ENCODE peak calls at places on chromosomes 13 and 19, in six cellular contexts. U is HCT116, Z is HepG2, Q is H1, P is K562, A is GM12878. O is an unnamed sample.
A peak's percentile ranks its signal among the peaks of the same experiment; 100 is the strongest.

GRCh38 chr13:34349091-34349722 is 531.3 kb downstream of the RFC3 start:
- DNase-seq in A (no peak), Z (no peak), Q (no peak), U (no peak), P (no peak), O (no peak)

GRCh38 chr13:111561091-111561778 is 240.8 kb downstream of the TEX29 start:
- DNase-seq in Z (no peak), Q (no peak), P (no peak), U (no peak), A (no peak), O (no peak)

GRCh38 chr19:10226376-10227214 is 4.5 kb downstream of the S1PR2 start:
- DNase-seq in Q (no peak), P (peak; percentile 31), U (no peak), Z (no peak), A (no peak), O (no peak)

GRCh38 chr19:51810228-51810627 is 15.3 kb downstream of the FPR3 start:
- DNase-seq in U (no peak), P (no peak), Q (no peak), A (no peak), Z (peak; percentile 68), O (no peak)

GRCh38 chr19:39144487-39145071 is 19.0 kb downstream of the PAK4 start:
- DNase-seq in P (no peak), U (no peak), Z (no peak), Q (no peak), A (no peak), O (no peak)

GRCh38 chr19:38658462-38659306 is 11.2 kb downstream of the ACTN4 start:
- DNase-seq in A (no peak), P (no peak), Q (no peak), U (peak; percentile 83), Z (peak; percentile 95), O (no peak)

GRCh38 chr13:57631607-57632275 is at the start of gene PCDH17:
- DNase-seq in Z (no peak), Q (no peak), U (no peak), A (no peak), P (no peak), O (no peak)

GRCh38 chr13:73658639-73659038 is 475.6 kb downstream of the KLF12 start:
- DNase-seq in Z (no peak), A (no peak), Q (no peak), P (no peak), U (no peak), O (no peak)

GRCh38 chr13:27704681-27705080 is 83.0 kb downstream of the POLR1D start:
- DNase-seq in Q (no peak), U (no peak), P (no peak), Z (no peak), A (peak; percentile 1), O (no peak)

GRCh38 chr13:27713767-27714166 is 78.5 kb upstream of the GSX1 start:
- DNase-seq in U (no peak), Z (no peak), P (no peak), A (no peak), Q (no peak), O (no peak)

GRCh38 chr13:27709779-27710178 is 82.5 kb upstream of the GSX1 start:
- DNase-seq in P (no peak), Q (no peak), U (no peak), Z (peak; percentile 21), A (no peak), O (no peak)

GRCh38 chr13:27712421-27712820 is 79.9 kb upstream of the GSX1 start:
- DNase-seq in Z (peak; percentile 36), Q (no peak), P (no peak), A (no peak), U (no peak), O (no peak)

GRCh38 chr13:27708325-27708724 is 84.0 kb upstream of the GSX1 start:
- DNase-seq in Z (no peak), A (no peak), P (no peak), U (no peak), Q (no peak), O (no peak)
- TF ChIP-seq ZNF274 in Z (no peak), A (no peak), P (no peak), U (no peak), Q (no peak), O (no peak)

GRCh38 chr19:18741566-18742121 is 49.5 kb downstream of the COMP start:
- DNase-seq in Z (peak; percentile 57), P (no peak), A (no peak), U (no peak), Q (no peak), O (no peak)
- TF ChIP-seq ZNF274 in Z (peak; percentile 1), P (no peak), A (no peak), U (no peak), Q (no peak), O (no peak)

GRCh38 chr13:86882835-86883234 is 788.3 kb upstream of the SLITRK5 start:
- DNase-seq in Z (peak; percentile 7), P (no peak), Q (no peak), U (no peak), A (no peak), O (no peak)
- TF ChIP-seq ZNF274 in Z (no peak), P (no peak), Q (no peak), U (no peak), A (no peak), O (no peak)

GRCh38 chr13:42116225-42116624 is 67.8 kb downstream of the DGKH start:
- DNase-seq in A (no peak), Q (no peak), Z (no peak), U (no peak), P (no peak), O (no peak)
- TF ChIP-seq ZNF274 in A (no peak), Q (no peak), Z (no peak), U (no peak), P (no peak), O (no peak)

DNA sequence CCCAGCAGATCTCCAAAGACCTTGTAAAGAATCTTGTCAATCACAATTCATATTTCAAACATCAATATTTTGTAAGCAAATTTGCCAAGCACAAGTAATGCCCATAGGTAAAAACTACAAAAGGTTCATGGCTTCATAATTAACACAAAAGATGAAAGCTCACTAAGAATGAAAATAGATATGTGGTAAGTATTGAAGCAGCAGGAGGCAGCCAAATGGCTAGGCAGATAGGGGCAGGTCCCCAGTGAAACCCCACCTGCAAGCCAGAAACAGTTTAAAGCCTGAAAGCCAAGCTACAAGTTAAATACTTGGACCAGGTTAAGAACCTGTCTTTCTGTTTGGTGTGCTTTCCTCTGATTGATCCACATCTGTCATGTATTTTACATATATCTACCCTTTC is 942.6 kb upstream of the SPRY2 start:
- DNase-seq in U (no peak), P (no peak), Q (no peak), Z (no peak), A (no peak), O (no peak)
- TF ChIP-seq ZNF274 in U (no peak), P (no peak), Q (no peak), Z (no peak), A (no peak), O (no peak)

GRCh38 chr19:28184997-28185396 is 1028.0 kb downstream of the UQCRFS1 start:
- DNase-seq in Z (no peak), P (no peak), A (no peak), U (no peak), Q (no peak), O (no peak)

GRCh38 chr19:28185646-28186045 is 1027.3 kb downstream of the UQCRFS1 start:
- DNase-seq in Q (no peak), U (no peak), Z (no peak), A (no peak), P (no peak), O (no peak)
- TF ChIP-seq ZNF274 in Q (no peak), U (no peak), Z (no peak), A (no peak), P (no peak), O (no peak)

GRCh38 chr13:29679357-29680050 is 84.0 kb upstream of the SLC7A1 start:
- DNase-seq in A (no peak), P (no peak), Q (no peak), U (no peak), Z (no peak), O (no peak)

GRCh38 chr13:29683041-29683440 is 87.6 kb upstream of the SLC7A1 start:
- DNase-seq in P (no peak), A (no peak), Q (no peak), Z (no peak), U (no peak), O (no peak)

GRCh38 chr13:29677627-29678026 is 82.1 kb upstream of the SLC7A1 start:
- DNase-seq in Q (no peak), Z (no peak), U (no peak), P (no peak), A (no peak), O (no peak)

GRCh38 chr13:29684441-29684840 is 89.0 kb upstream of the SLC7A1 start:
- DNase-seq in P (no peak), A (no peak), Q (no peak), U (no peak), Z (no peak), O (no peak)

GRCh38 chr13:29681859-29682258 is 86.4 kb upstream of the SLC7A1 start:
- DNase-seq in Z (no peak), P (no peak), Q (no peak), A (no peak), U (no peak), O (no peak)
- TF ChIP-seq ZNF274 in Z (no peak), P (no peak), Q (no peak), A (no peak), U (no peak), O (no peak)